ENCODE peak calls at places on chromosomes 7 and 10, in six cellular contexts. O is skeletal muscle cell, P is HuH-7.5, N is amniotic epithelial cell, W is T-cell, E is left ventricle myocardium inferior. B is an unnamed sample.

GRCh38 chr10:124125305-124126116 is 32.1 kb upstream of the CHST15 start:
- DNase-seq in E (no peak), P (peak), W (no peak), N (peak), O (no peak), B (peak)

GRCh38 chr10:12194752-12195271 is 879 bp downstream of the NUDT5 start:
- DNase-seq in P (no peak), O (no peak), W (peak), E (peak), N (peak), B (no peak)

GRCh38 chr7:128903621-128904361 is 6.7 kb downstream of the KCP start:
- DNase-seq in E (no peak), N (no peak), P (no peak), W (no peak), O (no peak), B (no peak)

GRCh38 chr7:68148440-68148839 is 1151.8 kb downstream of the TYW1 start:
- DNase-seq in P (no peak), W (no peak), E (no peak), N (no peak), O (no peak), B (no peak)

GRCh38 chr10:60420991-60421894 is 31.6 kb upstream of the ANK3 start:
- DNase-seq in N (peak), E (no peak), O (no peak), P (no peak), W (no peak), B (no peak)

GRCh38 chr10:77756319-77757232 is 119.0 kb upstream of the KCNMA1 start:
- DNase-seq in O (peak), P (peak), E (no peak), W (no peak), N (peak), B (peak)

GRCh38 chr7:28096713-28097112 is 83.9 kb downstream of the JAZF1 start:
- DNase-seq in P (peak), W (peak), E (no peak), N (peak), O (no peak), B (no peak)

GRCh38 chr10:48470115-48470892 is 134.6 kb downstream of the ARHGAP22 start:
- DNase-seq in P (no peak), W (no peak), O (no peak), N (peak), E (no peak), B (no peak)

GRCh38 chr7:99365318-99366141 is 9.0 kb upstream of the ARPC1B start:
- DNase-seq in P (peak), E (no peak), W (peak), O (no peak), N (no peak), B (no peak)

GRCh38 chr10:34102917-34103506 is 712.1 kb downstream of the PARD3 start:
- DNase-seq in E (no peak), N (peak), P (no peak), O (peak), W (no peak), B (no peak)

GRCh38 chr10:49568235-49568634 is 29.3 kb upstream of the ERCC6 start:
- DNase-seq in W (no peak), O (no peak), N (peak), P (no peak), E (no peak), B (no peak)

GRCh38 chr10:95168694-95169093 is 25.3 kb upstream of the ACSM6 start:
- DNase-seq in W (no peak), O (no peak), E (no peak), N (no peak), P (no peak), B (no peak)

GRCh38 chr7:129947001-129947400 is 5.8 kb downstream of the UBE2H start:
- DNase-seq in O (no peak), P (no peak), W (no peak), E (no peak), N (no peak), B (no peak)

GRCh38 chr10:96043895-96044580 is 655 bp downstream of the CCNJ start:
- DNase-seq in W (peak), O (no peak), P (peak), E (peak), N (peak), B (no peak)

GRCh38 chr10:12088919-12089318 is 20.2 kb downstream of the DHTKD1 start:
- DNase-seq in P (no peak), E (no peak), O (no peak), W (no peak), N (no peak), B (no peak)

GRCh38 chr7:153433223-153433622 is 619.0 kb upstream of the DPP6 start:
- DNase-seq in P (no peak), N (no peak), W (no peak), E (no peak), O (no peak), B (no peak)

GRCh38 chr10:90847436-90847835 is 10.4 kb downstream of the HTR7 start:
- DNase-seq in W (no peak), O (peak), P (no peak), E (no peak), N (peak), B (no peak)

GRCh38 chr10:16988900-16989299 is 140.7 kb downstream of the CUBN start:
- DNase-seq in P (no peak), E (no peak), N (no peak), W (no peak), O (no peak), B (no peak)

GRCh38 chr7:79620291-79620690 is 166.8 kb upstream of the MAGI2 start:
- DNase-seq in N (no peak), W (no peak), O (no peak), E (no peak), P (no peak), B (no peak)

GRCh38 chr10:99685232-99686041 is 26.1 kb downstream of the ENTPD7 start:
- DNase-seq in W (no peak), N (peak), P (no peak), E (no peak), O (no peak), B (no peak)

GRCh38 chr7:97167749-97168148 is 50.3 kb downstream of the SDHAF3 start:
- DNase-seq in N (no peak), E (no peak), P (no peak), O (no peak), W (no peak), B (no peak)

GRCh38 chr10:5960070-5960972 is 17.0 kb downstream of the IL15RA start:
- DNase-seq in W (no peak), E (no peak), O (no peak), P (no peak), N (peak), B (no peak)

GRCh38 chr10:125035136-125035535 is 93.2 kb downstream of the ZRANB1 start:
- DNase-seq in O (peak), W (no peak), P (no peak), N (peak), E (no peak), B (peak)

GRCh38 chr7:54839538-54840213 is 80.7 kb upstream of the SEC61G start:
- DNase-seq in N (peak), P (peak), W (no peak), E (peak), O (peak), B (no peak)

GRCh38 chr7:93016085-93016471 is 101.7 kb downstream of the SAMD9 start:
- DNase-seq in P (no peak), N (peak), E (no peak), W (no peak), O (peak), B (no peak)

GRCh38 chr7:94183289-94183749 is 179.2 kb upstream of the BET1 start:
- DNase-seq in O (peak), W (no peak), E (no peak), N (peak), P (peak), B (peak)

GRCh38 chr10:79410315-79411094 is 34.9 kb downstream of the ZCCHC24 start:
- DNase-seq in O (no peak), N (no peak), E (no peak), W (no peak), P (no peak), B (no peak)

GRCh38 chr7:24757799-24758275 is 573 bp upstream of the GSDME start:
- DNase-seq in N (peak), P (peak), W (no peak), E (no peak), O (no peak), B (no peak)

GRCh38 chr7:121019018-121019417 is 30.5 kb downstream of the CPED1 start:
- DNase-seq in O (peak), W (no peak), N (peak), E (no peak), P (no peak), B (peak)

GRCh38 chr7:124113040-124113439 is 80.2 kb upstream of the TMEM229A start:
- DNase-seq in E (no peak), W (no peak), N (no peak), P (no peak), O (no peak), B (no peak)

GRCh38 chr7:131424219-131424822 is 96.6 kb downstream of the MKLN1 start:
- DNase-seq in P (peak), E (no peak), O (no peak), W (no peak), N (peak), B (no peak)

GRCh38 chr10:63634488-63635090 is 113.4 kb downstream of the REEP3 start:
- DNase-seq in O (no peak), P (no peak), N (no peak), E (no peak), W (no peak), B (no peak)

GRCh38 chr10:26214538-26215461 is 1.8 kb upstream of the GAD2 start:
- DNase-seq in P (no peak), E (no peak), N (no peak), W (no peak), O (no peak), B (no peak)

GRCh38 chr7:75740846-75741497 is 2.2 kb upstream of the HIP1 start:
- DNase-seq in O (no peak), W (no peak), E (peak), P (no peak), N (no peak), B (no peak)

GRCh38 chr7:26046150-26046549 is 105.8 kb upstream of the NFE2L3 start:
- DNase-seq in N (no peak), W (no peak), P (no peak), E (no peak), O (no peak), B (no peak)

GRCh38 chr7:95897557-95898183 is 125.3 kb downstream of the DYNC1I1 start:
- DNase-seq in N (no peak), O (no peak), P (no peak), W (no peak), E (no peak), B (no peak)

GRCh38 chr10:103618575-103619423 is 125.3 kb downstream of the NEURL1 start:
- DNase-seq in P (no peak), E (peak), W (no peak), O (peak), N (peak), B (no peak)